ENCODE peak calls at places on chromosome 5, in five cellular contexts. P, R, K, S and T are unnamed samples.
A peak's percentile ranks its signal among the peaks of the same experiment; 100 is the strongest.

GRCh38 chr5:72248352-72249032 is 71.5 kb downstream of the MRPS27 start:
- DNase-seq in S (no peak), P (peak; percentile 89), R (peak; percentile 72), K (peak; percentile 95), T (peak; percentile 97)

GRCh38 chr5:130687085-130687733 is 477.8 kb downstream of the HINT1 start:
- DNase-seq in P (no peak), R (no peak), S (no peak), K (no peak), T (no peak)

GRCh38 chr5:124365491-124365890 is 380.9 kb downstream of the ZNF608 start:
- DNase-seq in P (no peak), S (no peak), K (no peak), R (no peak), T (no peak)

GRCh38 chr5:163509288-163510040 is 4.0 kb downstream of the MAT2B start:
- DNase-seq in P (peak; percentile 83), K (peak; percentile 78), R (no peak), S (no peak), T (peak; percentile 90)

GRCh38 chr5:72209515-72210115 is 102.3 kb downstream of the MAP1B start:
- DNase-seq in P (no peak), S (peak; percentile 50), K (no peak), R (no peak), T (no peak)

GRCh38 chr5:10528056-10528816 is 35.6 kb upstream of the ANKRD33B start:
- DNase-seq in K (peak; percentile 90), P (no peak), R (peak; percentile 72), S (no peak), T (peak; percentile 87)

GRCh38 chr5:52661903-52662302 is 125.8 kb upstream of the ITGA1 start:
- DNase-seq in K (no peak), R (no peak), P (no peak), S (no peak), T (no peak)

GRCh38 chr5:167916706-167917105 is 374.7 kb upstream of the WWC1 start:
- DNase-seq in R (no peak), P (peak; percentile 5), K (peak; percentile 16), S (no peak), T (no peak)

GRCh38 chr5:168480601-168481000 is 5.7 kb upstream of the RARS1 start:
- DNase-seq in R (no peak), P (no peak), S (no peak), K (no peak), T (no peak)

GRCh38 chr5:135425641-135426040 is 21.5 kb downstream of the DCANP1 start:
- DNase-seq in K (no peak), S (no peak), R (no peak), P (no peak), T (no peak)
- H3K4me3 ChIP-seq in K (no peak overlapping the region), S (no peak overlapping the region), R (no peak overlapping the region), P (no peak overlapping the region), T (no peak overlapping the region)

DNA sequence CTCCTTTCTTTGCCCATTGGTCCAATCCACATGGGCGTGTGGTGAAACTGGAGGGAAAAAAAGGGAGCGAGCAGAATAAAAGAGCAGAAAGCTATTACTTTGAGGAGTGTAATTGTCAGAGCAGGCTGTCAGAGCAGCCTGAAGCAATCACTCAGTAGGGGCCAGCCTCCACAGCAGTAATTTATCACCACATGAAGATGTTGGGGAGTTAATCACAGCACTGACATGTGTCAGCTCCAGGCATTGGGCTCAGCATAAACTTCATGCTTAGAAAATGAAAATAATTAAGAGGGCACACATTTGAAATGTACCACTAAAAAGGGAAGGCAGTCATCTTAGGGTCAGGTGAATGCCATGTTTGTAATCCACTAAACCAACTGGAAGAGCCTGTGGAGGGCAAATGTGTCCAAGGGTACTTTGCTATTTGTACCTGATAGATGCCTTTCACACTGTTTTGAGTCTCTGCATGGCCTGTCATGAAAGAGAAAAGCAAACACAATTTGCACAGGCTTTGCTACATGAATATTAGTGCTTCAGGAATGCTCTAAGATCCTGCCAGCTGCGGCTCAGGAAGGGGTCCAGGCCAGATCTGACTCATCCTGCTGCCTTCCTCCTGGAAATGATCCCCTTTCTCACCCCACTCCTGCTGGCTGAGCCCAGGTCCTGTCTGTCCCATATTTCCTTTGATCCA is 2.9 kb upstream of the PTGER4 start:
- DNase-seq in R (no peak), P (peak; percentile 82), K (peak; percentile 86), S (no peak), T (peak; percentile 81)
- H3K4me3 ChIP-seq in R (no peak overlapping the region), P (no peak overlapping the region), K (no peak overlapping the region), S (no peak overlapping the region), T (no peak overlapping the region)

DNA sequence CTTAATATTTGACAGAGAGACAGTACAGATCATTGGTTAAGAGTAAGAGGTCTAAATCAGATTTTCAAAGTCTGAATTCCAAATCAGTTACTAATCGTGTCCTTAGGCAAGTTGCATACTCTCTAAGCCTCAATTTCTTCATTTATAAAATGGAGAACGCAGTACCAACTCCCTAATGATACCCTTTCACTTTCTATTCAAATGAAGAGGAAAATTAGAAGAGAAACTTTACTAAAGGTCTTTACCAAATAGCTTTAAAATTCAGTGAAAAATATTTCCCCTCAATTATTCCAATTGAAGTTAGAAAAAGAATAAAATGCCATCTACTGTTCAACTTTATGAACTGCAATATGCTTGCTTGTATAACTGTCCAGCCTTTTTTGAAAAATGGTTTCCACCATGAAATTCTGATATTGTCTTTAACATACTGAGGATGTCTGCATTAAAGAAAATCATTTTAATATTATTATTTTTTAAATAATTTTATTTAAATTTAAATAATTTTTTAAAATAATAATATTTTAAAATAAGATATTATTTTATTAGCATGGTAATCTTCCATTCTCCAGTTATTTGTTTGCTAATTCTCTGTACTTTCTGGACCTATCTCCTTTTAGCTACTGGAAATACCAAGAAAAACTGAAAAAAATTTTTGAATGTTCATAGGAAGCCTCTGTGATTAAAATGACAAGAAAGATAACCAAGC is 36.0 kb downstream of the POC5 start:
- DNase-seq in P (peak; percentile 66), R (peak; percentile 17), S (peak; percentile 8), K (peak; percentile 58), T (peak; percentile 76)
- H3K4me3 ChIP-seq in P (no peak overlapping the region), R (no peak overlapping the region), S (no peak overlapping the region), K (no peak overlapping the region), T (no peak overlapping the region)

GRCh38 chr5:3590253-3590966 is 5.2 kb upstream of the IRX1 start:
- DNase-seq in K (no peak), P (no peak), S (no peak), R (no peak), T (no peak)
- H3K4me3 ChIP-seq in K (no peak overlapping the region), P (no peak overlapping the region), S (no peak overlapping the region), R (no peak overlapping the region), T (no peak overlapping the region)